ENCODE peak calls at places on chromosomes 2 and 18, in four cellular contexts. I, M, Y and X are unnamed samples.

GRCh38 chr18:293557-293956 is 25.7 kb upstream of the THOC1 start:
- DNase-seq in I (no peak), M (no peak), Y (no peak), X (no peak)

GRCh38 chr2:121019756-121020155 is 265.2 kb downstream of the TFCP2L1 start:
- DNase-seq in I (no peak), M (no peak), Y (no peak), X (no peak)

GRCh38 chr2:216555274-216555673 is 56.6 kb downstream of the RPL37A start:
- DNase-seq in I (peak; percentile 56), M (no peak), Y (no peak), X (no peak)

GRCh38 chr2:144127693-144128092 is 392.2 kb downstream of the ZEB2 start:
- DNase-seq in I (no peak), M (no peak), Y (no peak), X (no peak)

GRCh38 chr18:8367217-8367988 is 241.8 kb upstream of the RAB12 start:
- DNase-seq in I (peak; percentile 39), M (peak; percentile 81), Y (peak; percentile 66), X (no peak)

GRCh38 chr2:52260904-52261303 is 1229.0 kb upstream of the NRXN1 start:
- DNase-seq in I (no peak), M (no peak), Y (no peak), X (no peak)

GRCh38 chr2:130824492-130825061 is 12.1 kb upstream of the ARHGEF4 start:
- DNase-seq in I (no peak), M (no peak), Y (peak; percentile 90), X (peak; percentile 20)

GRCh38 chr18:45793295-45793965 is 32.0 kb upstream of the SIGLEC15 start:
- DNase-seq in I (no peak), M (no peak), Y (no peak), X (peak; percentile 80)

GRCh38 chr2:241868661-241869081 is 858 bp upstream of the RTP5 start:
- DNase-seq in I (peak; percentile 7), M (no peak), Y (no peak), X (no peak)

GRCh38 chr2:234218261-234219180 is 168.0 kb downstream of the SPP2 start:
- DNase-seq in I (no peak), M (no peak), Y (no peak), X (no peak)

GRCh38 chr2:215625207-215625606 is 189.3 kb upstream of the FN1 start:
- DNase-seq in I (no peak), M (no peak), Y (no peak), X (no peak)

GRCh38 chr2:234628953-234629352 is 132.1 kb upstream of the ARL4C start:
- DNase-seq in I (no peak), M (no peak), Y (no peak), X (no peak)

GRCh38 chr18:2494921-2495320 is 76.4 kb downstream of the METTL4 start:
- DNase-seq in I (no peak), M (no peak), Y (no peak), X (no peak)

DNA sequence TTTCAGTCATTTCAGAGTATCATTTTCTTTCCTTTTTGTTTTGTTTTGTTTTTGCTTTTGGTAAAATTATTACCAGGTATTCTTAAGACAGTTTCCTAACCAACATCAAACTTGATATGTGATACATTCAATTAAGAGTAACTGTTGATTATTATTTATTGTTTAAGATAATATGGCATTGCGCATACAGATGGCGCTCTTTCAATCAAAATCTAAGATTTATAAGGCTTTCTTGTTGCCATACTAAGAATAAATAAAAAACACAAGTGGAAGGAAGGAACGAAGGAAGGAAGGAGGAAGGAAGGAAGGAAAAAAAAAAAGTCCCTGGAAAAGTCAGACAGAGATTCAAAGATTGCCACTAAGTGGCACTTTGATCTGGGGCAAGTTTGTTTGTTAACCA is 1308.7 kb upstream of the FAM98A start:
- DNase-seq in I (no peak), M (no peak), Y (no peak), X (no peak)
- TF ChIP-seq CTCF in I (no peak), M (no peak), Y (no peak), X (no peak)

DNA sequence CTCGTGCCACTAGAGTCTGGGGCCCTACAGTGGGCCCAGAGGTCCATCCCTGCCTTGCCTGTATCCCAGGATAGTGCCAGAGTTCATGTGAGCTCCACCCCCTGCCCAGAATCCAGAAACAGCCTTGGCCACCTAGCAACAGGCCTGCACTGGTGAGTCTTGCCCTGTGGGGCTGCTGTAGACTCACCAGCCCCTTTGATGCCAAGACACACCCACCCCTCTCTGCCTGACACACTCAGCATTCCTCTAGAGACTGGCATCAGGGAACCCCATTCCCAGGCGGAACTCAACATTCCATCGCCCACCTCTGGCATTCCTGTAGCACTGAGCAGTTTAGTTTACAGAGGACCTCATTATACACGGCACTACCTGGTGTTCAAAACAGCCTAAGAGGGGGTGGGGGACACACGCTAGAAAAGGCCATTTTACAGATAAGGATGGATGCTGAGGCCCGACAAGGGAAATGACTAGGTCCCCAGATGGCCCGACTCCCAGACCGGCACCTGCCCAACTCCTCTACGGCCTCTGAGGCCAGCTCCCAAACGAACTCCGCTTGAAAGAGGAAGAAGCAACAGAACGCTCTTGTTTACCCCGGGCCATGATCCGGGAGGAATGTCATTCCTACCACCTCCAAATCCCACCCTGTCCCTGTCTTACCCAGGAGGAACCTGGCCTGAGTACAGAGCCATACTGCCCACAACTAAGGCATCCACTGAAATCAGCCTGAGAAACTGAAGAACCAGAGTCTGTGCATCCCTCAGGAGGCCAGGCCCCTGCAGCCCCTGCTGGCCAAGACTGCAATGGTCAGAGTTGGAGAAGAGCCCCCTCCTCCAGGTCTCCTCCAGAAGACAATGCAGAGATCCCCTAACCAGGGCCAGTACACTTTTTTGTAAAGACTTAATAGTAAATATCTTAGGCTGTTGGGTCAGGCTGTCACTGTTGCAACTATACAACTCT is 180.2 kb downstream of the TNS1 start:
- DNase-seq in I (no peak), M (no peak), Y (no peak), X (no peak)
- TF ChIP-seq CTCF in I (no peak), M (no peak), Y (no peak), X (no peak)

GRCh38 chr2:138020432-138020831 is 56.2 kb downstream of the HNMT start:
- DNase-seq in I (no peak), M (no peak), Y (no peak), X (no peak)
- TF ChIP-seq CTCF in I (no peak), M (no peak), Y (no peak), X (no peak)

DNA sequence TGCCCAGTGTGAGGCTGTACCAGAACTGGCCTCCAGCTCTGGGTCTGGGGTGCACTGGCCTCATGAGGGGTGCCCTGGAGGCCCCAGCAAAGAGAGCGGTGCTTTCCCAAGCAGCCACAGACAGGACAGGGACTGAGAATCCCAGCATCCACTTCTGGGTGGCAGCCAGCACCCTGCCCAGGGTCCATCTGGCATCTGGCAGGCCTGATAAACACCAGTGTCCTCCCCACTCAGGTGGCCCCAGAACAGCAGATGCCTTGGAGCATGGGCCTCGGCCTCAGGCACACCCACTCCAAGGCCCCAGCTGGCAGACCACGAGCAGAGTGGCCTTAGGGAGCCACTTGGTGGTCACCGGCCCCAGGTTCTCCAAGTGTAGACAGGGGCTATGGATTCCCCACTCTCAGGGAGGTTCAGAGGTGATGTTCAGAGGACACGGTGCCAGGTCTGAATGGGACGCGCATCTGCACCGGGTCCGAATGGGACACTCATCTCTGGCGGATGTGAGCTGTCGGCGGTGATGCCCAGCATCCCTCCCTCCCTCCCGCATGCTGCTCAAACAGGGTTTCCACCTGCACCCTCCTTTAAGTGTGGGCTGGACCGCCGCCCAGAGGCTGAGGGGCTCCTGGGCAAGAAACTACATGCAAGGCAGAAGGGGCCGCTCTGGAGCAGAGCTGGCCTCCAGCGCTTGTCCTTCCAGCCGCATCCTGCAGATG is 82.2 kb upstream of the GPC1 start:
- DNase-seq in I (no peak), M (peak; percentile 60), Y (no peak), X (no peak)
- TF ChIP-seq CTCF in I (no peak), M (no peak), Y (no peak), X (no peak)

GRCh38 chr2:180124273-180124881 is 117.3 kb upstream of the CWC22 start:
- DNase-seq in I (no peak), M (no peak), Y (peak; percentile 46), X (peak; percentile 45)
- TF ChIP-seq CTCF in I (peak; percentile 68), M (peak; percentile 50), Y (peak; percentile 47), X (peak; percentile 54)

DNA sequence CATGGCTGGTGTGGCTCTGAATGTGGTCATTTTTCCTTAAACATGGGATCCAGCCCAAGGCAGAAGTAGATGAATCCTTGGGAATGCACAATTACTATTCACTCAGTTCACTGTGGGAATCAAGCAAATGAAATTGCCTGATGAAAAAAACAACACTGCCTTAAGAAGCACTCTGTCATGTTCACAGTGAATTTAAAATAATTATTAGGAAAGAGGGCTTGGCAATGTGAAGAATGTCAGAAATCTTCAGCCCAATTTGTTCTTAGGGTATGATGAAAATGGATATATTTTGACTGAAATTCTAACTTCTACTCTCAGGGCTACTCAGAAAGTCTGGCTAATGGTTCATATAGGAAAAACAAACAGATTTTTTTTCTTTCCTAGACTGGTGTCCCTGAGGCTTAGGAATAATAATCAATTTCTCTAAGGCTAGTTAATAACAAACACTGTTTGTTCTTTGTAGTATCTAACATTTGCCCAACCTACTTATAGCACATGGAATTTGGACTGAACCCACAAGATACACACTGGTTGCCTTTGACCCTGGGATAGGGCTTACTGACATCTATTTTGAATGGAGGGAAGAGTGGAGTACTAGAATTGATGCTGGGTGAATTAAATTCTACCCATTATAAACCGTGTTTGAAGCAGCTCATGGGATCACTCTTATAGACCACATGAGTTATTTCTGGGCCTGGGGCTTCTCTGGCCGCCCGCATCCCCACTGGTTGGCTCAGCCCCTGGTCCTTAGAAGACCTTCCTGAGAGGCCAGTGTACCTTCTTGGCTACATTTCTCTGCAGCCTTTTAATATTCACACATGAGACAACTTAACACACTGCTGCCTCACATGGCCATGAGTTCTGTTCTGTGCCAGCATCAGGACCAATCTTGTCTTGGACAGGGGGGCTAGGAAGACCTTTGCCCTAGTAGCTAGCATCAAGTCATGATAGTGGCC is 8.3 kb upstream of the MRPL33 start:
- DNase-seq in I (no peak), M (no peak), Y (no peak), X (no peak)
- TF ChIP-seq CTCF in I (no peak), M (no peak), Y (no peak), X (no peak)

GRCh38 chr18:22363867-22364463 is 53.8 kb downstream of the CTAGE1 start:
- DNase-seq in I (no peak), M (no peak), Y (no peak), X (no peak)
- TF ChIP-seq CTCF in I (no peak), M (no peak), Y (no peak), X (peak; percentile 28)

GRCh38 chr2:193690572-193690971 is 1495.8 kb upstream of the TMEFF2 start:
- DNase-seq in I (no peak), M (no peak), Y (no peak), X (no peak)
- TF ChIP-seq CTCF in I (no peak), M (no peak), Y (no peak), X (no peak)

GRCh38 chr2:155266109-155266508 is 567.6 kb downstream of the KCNJ3 start:
- DNase-seq in I (no peak), M (peak; percentile 22), Y (no peak), X (no peak)

DNA sequence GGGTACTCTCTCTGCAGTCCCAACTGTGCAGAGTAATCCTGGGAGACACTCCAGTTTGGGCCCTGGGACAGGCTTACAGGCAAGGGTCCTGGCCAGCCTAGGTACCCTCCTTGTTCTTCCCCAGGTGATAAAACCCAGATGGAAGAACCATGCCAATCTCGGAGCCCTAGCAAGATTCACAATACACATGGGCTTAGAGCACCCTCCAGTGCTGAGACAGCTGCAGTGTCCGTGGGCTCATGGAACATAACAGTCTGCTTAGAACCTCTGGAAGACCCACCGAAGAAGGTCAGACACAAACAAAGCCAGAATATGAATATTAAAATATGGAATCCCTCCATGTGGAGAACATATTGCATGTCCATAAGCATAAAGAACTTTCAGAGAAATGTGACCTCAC is 568.1 kb downstream of the KCNJ3 start:
- DNase-seq in I (no peak), M (no peak), Y (no peak), X (no peak)
- TF ChIP-seq CTCF in I (no peak), M (no peak), Y (no peak), X (no peak)

GRCh38 chr2:116819355-116819754 is 995.1 kb upstream of the DDX18 start:
- DNase-seq in I (no peak), M (no peak), Y (no peak), X (no peak)
- TF ChIP-seq CTCF in I (no peak), M (no peak), Y (no peak), X (no peak)